ENCODE peak calls at places on chromosomes 7 and 10, in nine cellular contexts. O is PC-9, Y is astrocyte, K is mammary epithelial cell, A is PC-3, F is fibroblast of lung, E is neuronal stem cell, C is mesenchymal stem cell, S is A549. L is an unnamed sample.

GRCh38 chr10:114208351-114208750 is 29.2 kb downstream of the TDRD1 start:
- DNase-seq in A (no peak), K (no peak), E (peak; percentile 38), F (no peak), C (peak; percentile 15), Y (no peak), S (no peak), O (no peak), L (no peak)

GRCh38 chr7:157845203-157845810 is 508.5 kb downstream of the DNAJB6 start:
- DNase-seq in O (no peak), C (no peak), A (peak; percentile 88), Y (peak; percentile 6), S (no peak), F (no peak), K (no peak), E (no peak), L (no peak)

GRCh38 chr7:111560773-111561658 is 1.3 kb downstream of the IMMP2L start:
- DNase-seq in S (peak; percentile 28), O (peak; percentile 84), A (peak; percentile 74), Y (peak; percentile 19), C (peak; percentile 55), F (peak; percentile 61), E (no peak), K (peak; percentile 48), L (peak; percentile 33)

GRCh38 chr7:91515961-91516360 is 251.7 kb downstream of the FZD1 start:
- DNase-seq in K (no peak), S (no peak), E (no peak), F (no peak), O (no peak), Y (no peak), C (no peak), A (no peak), L (no peak)

GRCh38 chr10:48931188-48931587 is 8.5 kb downstream of the LRRC18 start:
- DNase-seq in E (no peak), K (no peak), O (no peak), S (no peak), C (no peak), F (no peak), A (no peak), Y (no peak), L (no peak)

GRCh38 chr7:13991791-13992620 is 2.5 kb upstream of the ETV1 start:
- DNase-seq in O (no peak), E (no peak), C (no peak), A (no peak), F (peak; percentile 44), K (no peak), Y (no peak), S (no peak), L (no peak)

GRCh38 chr10:5527332-5528200 is 2.8 kb downstream of the CALML3 start:
- DNase-seq in A (no peak), F (no peak), S (no peak), E (no peak), K (peak; percentile 66), Y (no peak), O (no peak), C (no peak), L (no peak)

GRCh38 chr10:88898727-88899126 is 18.7 kb downstream of the STAMBPL1 start:
- DNase-seq in C (no peak), F (no peak), Y (no peak), O (no peak), A (no peak), S (no peak), E (no peak), K (no peak), L (no peak)

GRCh38 chr7:94449151-94449725 is 54.5 kb downstream of the COL1A2 start:
- DNase-seq in E (no peak), O (peak; percentile 37), Y (no peak), A (peak; percentile 58), K (peak; percentile 24), C (peak; percentile 52), S (peak; percentile 57), F (peak; percentile 71), L (peak; percentile 74)

GRCh38 chr7:7323921-7324320 is 141.6 kb downstream of the C1GALT1 start:
- DNase-seq in Y (no peak), K (no peak), F (no peak), C (no peak), O (no peak), E (no peak), S (no peak), A (no peak), L (no peak)

GRCh38 chr7:122261442-122261841 is 43.1 kb downstream of the FEZF1 start:
- DNase-seq in A (no peak), S (no peak), K (no peak), F (no peak), E (no peak), O (no peak), C (no peak), Y (no peak), L (no peak)

GRCh38 chr10:122530177-122530576 is 30.4 kb upstream of the DMBT1 start:
- DNase-seq in Y (no peak), F (no peak), E (no peak), A (no peak), K (no peak), O (no peak), S (no peak), C (no peak), L (no peak)

GRCh38 chr10:15815242-15815885 is 44.9 kb downstream of the MINDY3 start:
- DNase-seq in Y (no peak), S (no peak), C (no peak), E (no peak), K (no peak), O (no peak), A (no peak), F (no peak), L (no peak)

GRCh38 chr7:11237742-11238141 is 264.1 kb downstream of the PHF14 start:
- DNase-seq in K (no peak), Y (no peak), S (no peak), A (no peak), O (no peak), C (peak; percentile 11), F (no peak), E (no peak), L (no peak)

GRCh38 chr7:5320802-5321396 is 38.2 kb downstream of the SLC29A4 start:
- DNase-seq in A (no peak), S (no peak), K (no peak), F (no peak), E (no peak), O (no peak), C (no peak), Y (no peak), L (no peak)

GRCh38 chr10:3623746-3624145 is 161.3 kb downstream of the KLF6 start:
- DNase-seq in Y (peak; percentile 83), F (peak; percentile 93), E (no peak), K (no peak), O (peak; percentile 92), C (peak; percentile 68), S (no peak), A (no peak), L (peak; percentile 62)

DNA sequence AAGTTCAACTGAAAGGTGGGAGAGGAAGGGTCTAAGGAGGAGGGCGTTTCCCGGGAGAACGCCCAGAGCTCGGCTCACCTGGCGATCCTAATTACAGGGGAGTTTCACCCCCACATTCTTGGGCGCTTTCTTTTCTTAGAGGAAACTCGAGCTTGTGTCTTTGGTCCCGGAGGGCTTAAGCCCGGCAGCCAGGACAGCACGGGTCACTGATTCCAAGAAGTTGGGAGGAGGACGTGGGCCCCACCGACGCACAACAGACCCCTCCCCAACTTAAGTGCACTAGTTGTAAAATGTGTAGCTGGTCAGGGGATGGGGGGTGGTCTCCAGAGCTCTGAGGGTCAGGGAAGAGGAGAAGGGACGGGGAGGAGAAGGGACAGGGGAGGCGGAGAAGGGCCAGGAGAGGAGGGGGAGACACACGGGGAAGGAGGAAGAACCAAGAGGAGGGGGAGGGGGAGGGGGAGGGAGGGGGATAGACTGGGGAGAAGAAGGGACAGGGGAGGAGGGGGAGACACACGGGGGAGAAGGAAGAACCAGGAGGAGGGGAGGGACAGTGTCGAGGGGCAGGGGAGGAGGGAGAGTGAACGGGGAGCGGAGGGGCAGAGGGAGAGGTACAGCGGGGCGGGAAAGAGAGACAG is 870 bp downstream of the BAIAP2L1 start:
- DNase-seq in S (peak; percentile 49), O (peak; percentile 51), K (peak; percentile 31), A (peak; percentile 50), F (no peak), C (peak; percentile 30), Y (peak; percentile 49), E (peak; percentile 52), L (peak; percentile 37)
- H3K4me2 ChIP-seq in S (peak overlapping the region; percentile 88), O (peak overlapping the region; percentile 93), K (peak overlapping the region; percentile 76), A (peak overlapping the region; percentile 83), F (peak overlapping the region; percentile 51), C (peak overlapping the region; percentile 78), Y (peak overlapping the region; percentile 86), E (peak overlapping the region; percentile 23), L (peak overlapping the region; percentile 84)

GRCh38 chr10:7444576-7445226 is 33.9 kb upstream of the SFMBT2 start:
- DNase-seq in C (no peak), A (no peak), F (no peak), Y (no peak), O (no peak), S (no peak), K (no peak), E (no peak), L (no peak)
- H3K4me2 ChIP-seq in C (no peak overlapping the region), A (no peak overlapping the region), F (no peak overlapping the region), Y (peak overlapping the region; percentile 82), O (no peak overlapping the region), S (no peak overlapping the region), K (no peak overlapping the region), E (no peak overlapping the region), L (no peak overlapping the region)

DNA sequence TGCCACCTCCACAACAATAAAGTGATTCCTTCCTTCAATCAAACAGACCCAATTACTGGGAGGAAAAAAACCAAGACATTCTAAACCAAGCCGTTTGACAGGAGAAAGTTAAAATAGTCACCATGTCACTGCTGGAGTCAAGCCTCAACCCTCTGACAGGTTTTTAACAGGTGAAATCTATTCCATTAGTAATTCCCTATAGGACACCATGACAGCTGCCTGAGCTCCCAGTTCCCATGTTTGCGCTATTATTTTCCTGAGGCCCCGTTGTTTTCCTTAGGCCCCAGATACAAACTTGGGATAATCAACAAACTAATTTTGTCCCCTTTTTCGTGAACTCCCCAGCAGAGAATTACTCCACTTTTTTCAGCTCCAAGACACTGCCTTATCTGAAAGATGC is 113.9 kb downstream of the ARL5B start:
- DNase-seq in F (no peak), E (no peak), A (no peak), O (no peak), C (no peak), K (no peak), S (no peak), Y (no peak), L (no peak)
- H3K4me2 ChIP-seq in F (no peak overlapping the region), E (no peak overlapping the region), A (no peak overlapping the region), O (no peak overlapping the region), C (no peak overlapping the region), K (no peak overlapping the region), S (no peak overlapping the region), Y (no peak overlapping the region), L (no peak overlapping the region)

DNA sequence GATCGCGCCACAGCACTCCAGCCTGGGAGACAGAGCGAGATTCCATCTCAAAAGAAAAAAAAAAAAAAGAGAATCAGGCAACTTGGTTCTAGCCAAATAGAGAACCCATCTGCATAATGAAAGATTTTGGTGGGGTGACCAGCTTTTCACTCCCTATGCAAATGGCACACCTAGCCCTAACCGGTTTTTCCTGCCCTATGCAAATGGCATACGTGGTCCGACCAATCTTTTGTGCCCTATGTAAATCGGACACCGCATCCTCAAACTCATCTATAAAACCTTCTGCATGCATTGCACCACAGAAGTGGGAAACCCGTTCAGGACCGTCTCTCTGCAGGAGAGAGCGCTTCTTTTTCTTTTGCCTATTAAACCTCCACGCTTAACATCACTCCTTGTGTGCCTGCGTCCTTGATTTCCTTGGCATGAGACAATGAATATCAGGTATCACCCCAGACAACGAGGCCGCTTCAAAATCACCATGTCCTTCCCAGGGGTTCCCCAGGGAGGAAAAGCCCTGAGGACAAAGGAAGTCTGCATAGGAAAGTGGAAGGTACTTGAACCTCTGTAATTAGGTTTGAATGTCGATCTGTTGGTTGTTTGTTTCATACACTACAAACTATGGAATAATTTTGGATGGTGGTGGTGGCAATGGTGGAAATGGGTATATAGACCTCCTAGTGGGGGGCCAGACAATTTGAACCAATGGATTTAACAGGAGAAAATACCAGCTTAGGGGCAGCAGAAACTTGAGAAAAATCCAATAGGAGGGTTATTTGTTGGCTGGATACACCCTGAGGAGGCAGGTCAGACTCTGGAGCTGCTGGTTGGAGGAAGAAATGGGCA is 396.2 kb downstream of the TYW1 start:
- DNase-seq in E (no peak), F (no peak), O (no peak), Y (no peak), S (no peak), C (no peak), K (no peak), A (peak; percentile 7), L (no peak)
- H3K4me2 ChIP-seq in E (no peak overlapping the region), F (no peak overlapping the region), O (no peak overlapping the region), Y (no peak overlapping the region), S (no peak overlapping the region), C (no peak overlapping the region), K (no peak overlapping the region), A (no peak overlapping the region), L (no peak overlapping the region)

L was measured in GM23248.